ENCODE peak calls at places on chromosomes 7 and 10, in seven cellular contexts. K is astrocyte of the spinal cord; U is activated CD4-positive, alpha-beta T cell treated with anti-CD3 and anti-CD28 coated beads, Interleukin-2, amount 10 ng/mL, durations not matched to agents 7 days and 5 days; I is astrocyte of the hippocampus; W is cardiac septum; O is NCI-H1417; C is stimulated activated CD8-positive, alpha-beta memory T cell treated with anti-CD3 and anti-CD28 coated beads, Interleukin-7, amount 100 ng/mL, for 4 hours. N is an unnamed sample.

GRCh38 chr7:99393363-99394187 is 14.8 kb downstream of the PDAP1 start:
- DNase-seq in K (peak; percentile 38), O (peak; percentile 78), I (peak; percentile 61), W (no peak), C (no peak), U (no peak), N (peak; percentile 85)

GRCh38 chr10:71494980-71495381 is 98.3 kb downstream of the CDH23 start:
- DNase-seq in C (no peak), O (no peak), I (no peak), U (no peak), W (no peak), K (no peak), N (no peak)

GRCh38 chr7:150368884-150369739 is 490 bp downstream of the REPIN1 start:
- DNase-seq in W (peak; percentile 86), O (peak; percentile 58), I (peak; percentile 87), C (peak; percentile 76), K (peak; percentile 63), U (peak; percentile 44), N (peak; percentile 98)

GRCh38 chr10:130192276-130192848 is 56.2 kb downstream of the GLRX3 start:
- DNase-seq in U (no peak), W (no peak), O (no peak), K (no peak), I (no peak), C (no peak), N (peak; percentile 62)

GRCh38 chr7:75739796-75740672 is 1.3 kb upstream of the HIP1 start:
- DNase-seq in U (peak; percentile 69), O (no peak), W (no peak), I (no peak), K (peak; percentile 77), C (no peak), N (no peak)

GRCh38 chr10:100325164-100325563 is 4.9 kb downstream of the PKD2L1 start:
- DNase-seq in U (no peak), K (no peak), C (no peak), W (no peak), O (no peak), I (peak; percentile 39), N (no peak)

GRCh38 chr10:15253951-15254807 is 85.7 kb upstream of the NMT2 start:
- DNase-seq in K (no peak), U (no peak), W (no peak), I (no peak), O (no peak), C (no peak), N (no peak)

GRCh38 chr10:119494224-119495060 is 48.1 kb downstream of the RGS10 start:
- DNase-seq in U (no peak), W (no peak), K (no peak), O (peak; percentile 64), C (no peak), I (peak; percentile 28), N (peak; percentile 83)

GRCh38 chr7:151506901-151507382 is 12.8 kb downstream of the RHEB start:
- DNase-seq in I (peak; percentile 33), W (no peak), O (no peak), U (no peak), C (no peak), K (no peak), N (no peak)

N was measured in osteoblast.